ENCODE peak calls at places on chromosome 17, in eight cellular contexts. One of them, this sample, is unnamed.

GRCh38 chr17:28711723-28712036 is at the start of gene PROCA1:
- DNase-seq in tibial nerve: no peak
- DNase-seq in A549: no peak
- DNase-seq in Peyer's patch: no peak
- DNase-seq in CD8-positive, alpha-beta T cell: no peak
- DNase-seq in heart left ventricle: no peak
- DNase-seq in thyroid gland: no peak
- DNase-seq in PC-3: no peak
- DNase-seq in this sample: no peak

GRCh38 chr17:76071497-76072148 is 694 bp downstream of the SRP68 start:
- DNase-seq in CD8-positive, alpha-beta T cell: no peak
- DNase-seq in thyroid gland: no peak
- DNase-seq in tibial nerve: no peak
- DNase-seq in Peyer's patch: no peak
- DNase-seq in PC-3: no peak
- DNase-seq in heart left ventricle: no peak
- DNase-seq in A549: no peak
- DNase-seq in this sample: no peak

GRCh38 chr17:17816831-17817551 is 19.8 kb downstream of the SREBF1 start:
- DNase-seq in CD8-positive, alpha-beta T cell: no peak
- DNase-seq in Peyer's patch: no peak
- DNase-seq in A549: no peak
- DNase-seq in thyroid gland: no peak
- DNase-seq in tibial nerve: no peak
- DNase-seq in PC-3: no peak
- DNase-seq in heart left ventricle: no peak
- DNase-seq in this sample: no peak

GRCh38 chr17:4607773-4608187 is 23.5 kb downstream of the SMTNL2 start:
- DNase-seq in heart left ventricle: peak
- DNase-seq in tibial nerve: peak
- DNase-seq in Peyer's patch: no peak
- DNase-seq in thyroid gland: peak
- DNase-seq in PC-3: no peak
- DNase-seq in CD8-positive, alpha-beta T cell: no peak
- DNase-seq in A549: no peak
- DNase-seq in this sample: no peak

GRCh38 chr17:79612468-79613194 is 1.8 kb upstream of the RBFOX3 start:
- DNase-seq in heart left ventricle: no peak
- DNase-seq in A549: peak
- DNase-seq in thyroid gland: peak
- DNase-seq in CD8-positive, alpha-beta T cell: no peak
- DNase-seq in PC-3: peak
- DNase-seq in Peyer's patch: no peak
- DNase-seq in tibial nerve: no peak
- DNase-seq in this sample: peak

GRCh38 chr17:58156839-58157803 is 8.9 kb downstream of the OR4D1 start:
- DNase-seq in A549: peak
- DNase-seq in heart left ventricle: peak
- DNase-seq in Peyer's patch: peak
- DNase-seq in tibial nerve: no peak
- DNase-seq in thyroid gland: peak
- DNase-seq in CD8-positive, alpha-beta T cell: peak
- DNase-seq in PC-3: no peak
- DNase-seq in this sample: no peak

GRCh38 chr17:80457236-80457856 is 19.1 kb downstream of the NPTX1 start:
- DNase-seq in tibial nerve: no peak
- DNase-seq in PC-3: peak
- DNase-seq in thyroid gland: no peak
- DNase-seq in Peyer's patch: no peak
- DNase-seq in CD8-positive, alpha-beta T cell: no peak
- DNase-seq in heart left ventricle: no peak
- DNase-seq in A549: no peak
- DNase-seq in this sample: no peak

GRCh38 chr17:15464211-15464610 is 3.2 kb downstream of the CDRT4 start:
- DNase-seq in A549: no peak
- DNase-seq in thyroid gland: no peak
- DNase-seq in CD8-positive, alpha-beta T cell: no peak
- DNase-seq in heart left ventricle: no peak
- DNase-seq in Peyer's patch: no peak
- DNase-seq in tibial nerve: no peak
- DNase-seq in PC-3: no peak
- DNase-seq in this sample: no peak

GRCh38 chr17:30176845-30177244 is 58.7 kb downstream of the SLC6A4 start:
- DNase-seq in A549: no peak
- DNase-seq in Peyer's patch: no peak
- DNase-seq in heart left ventricle: no peak
- DNase-seq in CD8-positive, alpha-beta T cell: no peak
- DNase-seq in tibial nerve: no peak
- DNase-seq in PC-3: no peak
- DNase-seq in thyroid gland: no peak
- DNase-seq in this sample: no peak

GRCh38 chr17:57034807-57035754 is 50.0 kb upstream of the AKAP1 start:
- DNase-seq in A549: no peak
- DNase-seq in tibial nerve: no peak
- DNase-seq in heart left ventricle: no peak
- DNase-seq in thyroid gland: peak
- DNase-seq in Peyer's patch: no peak
- DNase-seq in CD8-positive, alpha-beta T cell: no peak
- DNase-seq in PC-3: no peak
- DNase-seq in this sample: no peak

GRCh38 chr17:38735161-38735997 is 5.2 kb downstream of the CISD3 start:
- DNase-seq in PC-3: peak
- DNase-seq in heart left ventricle: peak
- DNase-seq in tibial nerve: peak
- DNase-seq in Peyer's patch: peak
- DNase-seq in CD8-positive, alpha-beta T cell: peak
- DNase-seq in thyroid gland: peak
- DNase-seq in A549: peak
- DNase-seq in this sample: peak

GRCh38 chr17:28503420-28503819 is 2.7 kb upstream of the FOXN1 start:
- DNase-seq in CD8-positive, alpha-beta T cell: no peak
- DNase-seq in heart left ventricle: no peak
- DNase-seq in Peyer's patch: no peak
- DNase-seq in PC-3: no peak
- DNase-seq in thyroid gland: no peak
- DNase-seq in A549: no peak
- DNase-seq in tibial nerve: no peak
- DNase-seq in this sample: no peak

GRCh38 chr17:59362811-59363205 is 31.4 kb downstream of the YPEL2 start:
- DNase-seq in PC-3: no peak
- DNase-seq in Peyer's patch: no peak
- DNase-seq in heart left ventricle: no peak
- DNase-seq in tibial nerve: no peak
- DNase-seq in CD8-positive, alpha-beta T cell: no peak
- DNase-seq in thyroid gland: no peak
- DNase-seq in A549: no peak
- DNase-seq in this sample: no peak

GRCh38 chr17:55433629-55434422 is 12.2 kb upstream of the MMD start:
- DNase-seq in PC-3: peak
- DNase-seq in heart left ventricle: no peak
- DNase-seq in thyroid gland: no peak
- DNase-seq in Peyer's patch: no peak
- DNase-seq in CD8-positive, alpha-beta T cell: no peak
- DNase-seq in A549: peak
- DNase-seq in tibial nerve: no peak
- DNase-seq in this sample: peak

GRCh38 chr17:1710807-1711553 is 803 bp upstream of the TLCD2 start:
- DNase-seq in tibial nerve: no peak
- DNase-seq in Peyer's patch: no peak
- DNase-seq in thyroid gland: peak
- DNase-seq in PC-3: peak
- DNase-seq in heart left ventricle: no peak
- DNase-seq in A549: no peak
- DNase-seq in CD8-positive, alpha-beta T cell: no peak
- DNase-seq in this sample: no peak

GRCh38 chr17:5099271-5099670 is 12.4 kb downstream of the ZNF232 start:
- DNase-seq in thyroid gland: no peak
- DNase-seq in tibial nerve: no peak
- DNase-seq in Peyer's patch: no peak
- DNase-seq in heart left ventricle: no peak
- DNase-seq in A549: no peak
- DNase-seq in PC-3: no peak
- DNase-seq in CD8-positive, alpha-beta T cell: no peak
- DNase-seq in this sample: no peak

GRCh38 chr17:32103476-32104113 is 38.7 kb upstream of the RHOT1 start:
- DNase-seq in A549: no peak
- DNase-seq in thyroid gland: no peak
- DNase-seq in Peyer's patch: no peak
- DNase-seq in PC-3: no peak
- DNase-seq in heart left ventricle: no peak
- DNase-seq in tibial nerve: no peak
- DNase-seq in CD8-positive, alpha-beta T cell: no peak
- DNase-seq in this sample: no peak

GRCh38 chr17:66633322-66633965 is 201.5 kb upstream of the CACNG5 start:
- DNase-seq in thyroid gland: no peak
- DNase-seq in Peyer's patch: no peak
- DNase-seq in A549: no peak
- DNase-seq in heart left ventricle: no peak
- DNase-seq in CD8-positive, alpha-beta T cell: peak
- DNase-seq in tibial nerve: no peak
- DNase-seq in PC-3: no peak
- DNase-seq in this sample: no peak

GRCh38 chr17:32998893-32999240 is 7.2 kb downstream of the SPACA3 start:
- DNase-seq in heart left ventricle: no peak
- DNase-seq in Peyer's patch: no peak
- DNase-seq in CD8-positive, alpha-beta T cell: no peak
- DNase-seq in tibial nerve: no peak
- DNase-seq in thyroid gland: no peak
- DNase-seq in A549: no peak
- DNase-seq in PC-3: peak
- DNase-seq in this sample: no peak

GRCh38 chr17:29573558-29573870 is 5.0 kb downstream of the TP53I13 start:
- DNase-seq in heart left ventricle: peak
- DNase-seq in CD8-positive, alpha-beta T cell: no peak
- DNase-seq in thyroid gland: no peak
- DNase-seq in tibial nerve: no peak
- DNase-seq in A549: no peak
- DNase-seq in PC-3: no peak
- DNase-seq in Peyer's patch: no peak
- DNase-seq in this sample: no peak

GRCh38 chr17:76039121-76039520 is 12.0 kb upstream of the EVPL start:
- DNase-seq in thyroid gland: no peak
- DNase-seq in CD8-positive, alpha-beta T cell: no peak
- DNase-seq in tibial nerve: no peak
- DNase-seq in A549: no peak
- DNase-seq in PC-3: no peak
- DNase-seq in heart left ventricle: no peak
- DNase-seq in Peyer's patch: no peak
- DNase-seq in this sample: no peak

GRCh38 chr17:75876190-75876937 is 2.0 kb downstream of the TRIM47 start:
- DNase-seq in PC-3: peak
- DNase-seq in tibial nerve: no peak
- DNase-seq in CD8-positive, alpha-beta T cell: peak
- DNase-seq in thyroid gland: peak
- DNase-seq in heart left ventricle: no peak
- DNase-seq in A549: peak
- DNase-seq in Peyer's patch: peak
- DNase-seq in this sample: peak

GRCh38 chr17:2405247-2405926 is 4.5 kb upstream of the MNT start:
- DNase-seq in A549: no peak
- DNase-seq in CD8-positive, alpha-beta T cell: no peak
- DNase-seq in Peyer's patch: no peak
- DNase-seq in PC-3: peak
- DNase-seq in heart left ventricle: no peak
- DNase-seq in thyroid gland: no peak
- DNase-seq in tibial nerve: no peak
- DNase-seq in this sample: peak

DNA sequence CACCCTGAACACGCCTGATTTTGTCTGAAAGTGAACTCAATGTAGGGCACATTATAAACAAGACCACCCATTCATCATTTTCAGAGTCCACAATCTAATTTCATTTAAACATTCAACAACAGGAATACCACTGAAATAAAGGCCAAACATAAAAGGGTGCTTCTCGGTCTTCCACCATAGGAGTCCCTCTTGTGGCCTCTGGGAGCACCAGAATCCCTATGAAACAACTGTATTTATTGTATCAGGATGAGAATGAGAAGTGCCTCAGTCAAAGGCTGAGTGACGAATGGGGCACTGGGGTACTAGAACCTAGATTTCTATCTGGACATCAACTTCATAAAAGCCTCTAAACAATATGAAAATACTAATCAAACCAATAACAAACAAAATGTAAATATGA is 40.4 kb downstream of the NXPH3 start:
- DNase-seq in Peyer's patch: no peak
- DNase-seq in CD8-positive, alpha-beta T cell: no peak
- DNase-seq in thyroid gland: no peak
- DNase-seq in PC-3: peak
- DNase-seq in A549: peak
- DNase-seq in tibial nerve: no peak
- DNase-seq in heart left ventricle: no peak
- DNase-seq in this sample: peak
- TF ChIP-seq CTCF in Peyer's patch: no peak
- TF ChIP-seq CTCF in CD8-positive, alpha-beta T cell: no peak
- TF ChIP-seq CTCF in thyroid gland: peak
- TF ChIP-seq CTCF in PC-3: peak
- TF ChIP-seq CTCF in A549: no peak
- TF ChIP-seq CTCF in tibial nerve: peak
- TF ChIP-seq CTCF in heart left ventricle: peak
- TF ChIP-seq CTCF in this sample: no peak

GRCh38 chr17:74773414-74773813 is 2.7 kb downstream of the NAT9 start:
- DNase-seq in A549: no peak
- DNase-seq in PC-3: no peak
- DNase-seq in CD8-positive, alpha-beta T cell: no peak
- DNase-seq in thyroid gland: no peak
- DNase-seq in Peyer's patch: no peak
- DNase-seq in tibial nerve: no peak
- DNase-seq in heart left ventricle: no peak
- DNase-seq in this sample: no peak
- H3K27ac ChIP-seq in A549: no peak
- H3K27ac ChIP-seq in PC-3: no peak
- H3K27ac ChIP-seq in CD8-positive, alpha-beta T cell: no peak
- H3K27ac ChIP-seq in thyroid gland: no peak
- H3K27ac ChIP-seq in Peyer's patch: no peak
- H3K27ac ChIP-seq in tibial nerve: peak
- H3K27ac ChIP-seq in heart left ventricle: no peak
- H3K27ac ChIP-seq in this sample: peak

GRCh38 chr17:70901870-70902269 is 732.5 kb downstream of the KCNJ2 start:
- DNase-seq in thyroid gland: no peak
- DNase-seq in Peyer's patch: no peak
- DNase-seq in CD8-positive, alpha-beta T cell: no peak
- DNase-seq in heart left ventricle: no peak
- DNase-seq in A549: no peak
- DNase-seq in tibial nerve: no peak
- DNase-seq in PC-3: no peak
- DNase-seq in this sample: no peak
- TF ChIP-seq CTCF in thyroid gland: no peak
- TF ChIP-seq CTCF in Peyer's patch: no peak
- TF ChIP-seq CTCF in CD8-positive, alpha-beta T cell: no peak
- TF ChIP-seq CTCF in heart left ventricle: no peak
- TF ChIP-seq CTCF in A549: no peak
- TF ChIP-seq CTCF in tibial nerve: no peak
- TF ChIP-seq CTCF in PC-3: peak
- TF ChIP-seq CTCF in this sample: no peak

DNA sequence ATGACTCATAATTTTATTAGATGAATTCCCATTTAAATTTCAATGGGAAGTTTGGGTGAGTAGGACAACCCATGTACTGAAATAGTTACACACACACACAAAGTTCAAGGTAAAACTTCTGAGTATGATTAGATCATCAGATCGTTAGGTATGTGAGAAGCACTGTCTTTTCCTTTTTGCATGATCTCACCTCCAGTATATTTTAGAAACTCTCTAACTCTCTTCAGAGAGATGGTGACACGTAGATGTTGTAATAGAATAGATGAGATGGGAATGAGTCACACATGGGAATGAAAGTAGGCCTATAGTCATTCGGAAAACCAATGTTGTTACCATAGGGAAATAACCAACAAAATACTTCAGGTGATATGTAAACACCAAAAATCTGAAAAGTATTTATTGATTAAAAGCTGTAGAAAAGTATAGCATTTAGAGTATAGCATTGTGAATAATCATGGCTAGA is 22.2 kb downstream of the KRT23 start:
- DNase-seq in PC-3: peak
- DNase-seq in tibial nerve: no peak
- DNase-seq in CD8-positive, alpha-beta T cell: no peak
- DNase-seq in thyroid gland: no peak
- DNase-seq in heart left ventricle: no peak
- DNase-seq in Peyer's patch: no peak
- DNase-seq in A549: peak
- DNase-seq in this sample: peak
- H3K27ac ChIP-seq in PC-3: peak
- H3K27ac ChIP-seq in tibial nerve: no peak
- H3K27ac ChIP-seq in CD8-positive, alpha-beta T cell: no peak
- H3K27ac ChIP-seq in thyroid gland: no peak
- H3K27ac ChIP-seq in heart left ventricle: no peak
- H3K27ac ChIP-seq in Peyer's patch: no peak
- H3K27ac ChIP-seq in A549: peak
- H3K27ac ChIP-seq in this sample: no peak

This sample was measured in RWPE1.